ENCODE peak calls at places on chromosomes 12 and 14, in six cellular contexts. U is upper lobe of left lung, H is GM12878, X is A549, K is HepG2, B is K562. T is an unnamed sample.

GRCh38 chr14:61726772-61727658 is 31.7 kb downstream of the HIF1A start:
- ATAC-seq in U (no peak), H (no peak), X (no peak), K (no peak), B (no peak), T (no peak)

GRCh38 chr14:61147369-61147897 is 133.7 kb downstream of the TMEM30B start:
- ATAC-seq in U (no peak), H (no peak), X (no peak), K (no peak), B (no peak), T (no peak)

GRCh38 chr14:54699087-54699530 is 132.2 kb downstream of the SAMD4A start:
- ATAC-seq in U (peak), H (no peak), X (no peak), K (no peak), B (no peak), T (peak)

GRCh38 chr12:23502259-23502658 is 447.2 kb downstream of the SOX5 start:
- ATAC-seq in U (no peak), H (no peak), X (no peak), K (no peak), B (no peak), T (no peak)

GRCh38 chr14:89540009-89540829 is 123.2 kb upstream of the FOXN3 start:
- ATAC-seq in U (no peak), H (no peak), X (no peak), K (peak), B (no peak), T (no peak)

GRCh38 chr14:56116128-56116900 is 1.9 kb upstream of the PELI2 start:
- ATAC-seq in U (no peak), H (no peak), X (no peak), K (no peak), B (no peak), T (no peak)

GRCh38 chr12:79690156-79690605 is 583 bp downstream of the PAWR start:
- ATAC-seq in U (peak), H (peak), X (peak), K (peak), B (no peak), T (peak)

GRCh38 chr12:41585784-41586183 is 397.7 kb downstream of the PDZRN4 start:
- ATAC-seq in U (no peak), H (no peak), X (no peak), K (no peak), B (no peak), T (no peak)

GRCh38 chr14:102568115-102568614 is 24.3 kb upstream of the RCOR1 start:
- ATAC-seq in U (peak), H (peak), X (peak), K (peak), B (peak), T (no peak)

GRCh38 chr12:65838330-65838976 is 14.2 kb downstream of the HMGA2 start:
- ATAC-seq in U (no peak), H (no peak), X (no peak), K (peak), B (no peak), T (no peak)

GRCh38 chr12:12216349-12217017 is 50.4 kb downstream of the LRP6 start:
- ATAC-seq in U (no peak), H (peak), X (peak), K (peak), B (peak), T (no peak)

GRCh38 chr14:90518941-90519256 is 122.1 kb downstream of the CALM1 start:
- ATAC-seq in U (no peak), H (peak), X (no peak), K (peak), B (peak), T (no peak)

GRCh38 chr12:89861086-89861485 is 152.4 kb upstream of the ATP2B1 start:
- ATAC-seq in U (no peak), H (no peak), X (no peak), K (no peak), B (no peak), T (no peak)

GRCh38 chr12:54033106-54033979 is 493 bp downstream of the HOXC5 start:
- ATAC-seq in U (no peak), H (peak), X (peak), K (peak), B (no peak), T (peak)

GRCh38 chr14:49898485-49898884 is 5.6 kb downstream of the ARF6 start:
- ATAC-seq in U (no peak), H (no peak), X (no peak), K (no peak), B (no peak), T (no peak)

DNA sequence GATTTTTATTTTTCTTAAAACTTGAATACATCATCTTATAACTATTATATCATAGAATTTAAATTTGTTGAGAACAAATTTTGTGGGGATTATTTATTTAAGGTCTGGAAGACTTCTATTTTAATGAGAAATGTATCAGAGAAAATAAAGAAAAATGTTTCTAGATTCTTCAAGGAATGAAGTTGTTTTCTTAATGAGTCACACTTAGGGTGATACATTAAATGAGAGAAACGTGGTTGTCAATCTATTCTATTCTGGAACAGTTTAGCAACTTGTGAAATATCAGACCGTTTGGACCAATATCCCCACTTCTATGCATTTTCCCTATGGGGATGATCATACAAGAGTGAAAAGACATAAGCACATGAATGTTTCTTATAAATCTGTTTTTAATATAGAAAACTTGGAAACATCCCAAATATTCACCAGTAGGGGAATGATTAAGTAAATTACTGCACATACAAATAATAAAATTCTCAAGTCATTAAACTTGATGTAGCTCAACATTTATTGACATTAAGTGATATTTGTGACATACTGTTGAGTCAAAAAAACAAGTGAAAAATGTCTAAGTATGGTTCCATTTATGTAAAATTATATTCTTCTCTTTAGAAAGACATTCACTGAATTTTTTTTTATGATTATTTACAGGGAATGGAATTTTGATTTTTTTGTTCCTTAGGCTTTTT is 88.4 kb downstream of the E2F7 start:
- ATAC-seq in U (no peak), H (no peak), X (no peak), K (no peak), B (no peak), T (no peak)
- TF ChIP-seq EP300 in U (no peak), H (no peak), X (no peak), K (no peak), B (no peak), T (no peak)

GRCh38 chr12:114512351-114512750 is 106.4 kb upstream of the TBX5 start:
- ATAC-seq in U (no peak), H (no peak), X (no peak), K (no peak), B (no peak), T (no peak)
- TF ChIP-seq CTCF in U (no peak), H (no peak), X (no peak), K (peak), B (no peak), T (no peak)

GRCh38 chr12:119198440-119198839 is 19.7 kb downstream of the HSPB8 start:
- ATAC-seq in U (no peak), H (no peak), X (no peak), K (no peak), B (no peak), T (peak)
- TF ChIP-seq EP300 in U (no peak), H (no peak), X (no peak), K (no peak), B (no peak), T (no peak)

DNA sequence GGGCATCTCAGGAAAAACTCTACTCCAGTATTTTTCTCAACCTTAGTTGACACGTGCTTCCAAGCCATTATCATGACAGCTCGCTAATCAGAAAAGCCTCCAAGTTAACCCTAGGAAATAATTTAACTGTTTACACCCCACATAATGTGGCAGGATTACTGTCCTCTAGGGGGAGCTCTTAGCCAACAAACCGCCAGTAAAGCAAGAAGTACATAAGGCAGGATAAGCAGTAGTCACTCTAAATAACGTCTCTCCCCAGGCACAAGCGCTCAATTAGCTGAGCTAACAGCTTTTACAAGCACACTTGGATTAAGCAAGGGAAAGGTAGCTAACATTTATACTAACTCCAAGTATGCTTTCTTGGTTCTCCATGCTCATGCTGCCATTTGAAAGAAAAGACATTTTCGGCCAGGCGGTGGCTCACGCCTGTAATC is 22.8 kb downstream of the APOBEC1 start:
- ATAC-seq in U (no peak), H (no peak), X (no peak), K (no peak), B (peak), T (no peak)
- TF ChIP-seq CTCF in U (no peak), H (no peak), X (peak), K (peak), B (peak), T (peak)

GRCh38 chr12:6229224-6229748 is 29.1 kb downstream of the CD9 start:
- ATAC-seq in U (peak), H (no peak), X (no peak), K (no peak), B (no peak), T (no peak)
- TF ChIP-seq EP300 in U (no peak), H (no peak), X (no peak), K (no peak), B (no peak), T (no peak)

GRCh38 chr14:73851567-73852382 is at the start of gene PTGR2:
- ATAC-seq in U (peak), H (peak), X (peak), K (peak), B (peak), T (peak)
- TF ChIP-seq CTCF in U (peak), H (peak), X (no peak), K (no peak), B (peak), T (peak)